ENCODE peak calls at places on chromosome 16, in seven cellular contexts. F is thyroid gland, M is body of pancreas, E is lower lobe of right lung, S is AG04450, X is vagina, A is left ventricle myocardium inferior. C is an unnamed sample. For H3K27me3, the result is how much of the 10 kb centered on the place peaks cover.

GRCh38 chr16:12010388-12011251 is 34.1 kb downstream of the SNX29 start:
- DNase-seq in F (no peak), S (no peak), E (no peak), X (no peak), M (no peak), A (no peak), C (no peak)

GRCh38 chr16:23866628-23867027 is 30.8 kb downstream of the PRKCB start:
- DNase-seq in F (no peak), M (no peak), X (no peak), E (no peak), A (no peak), S (no peak), C (no peak)

GRCh38 chr16:55703003-55704001 is 47.5 kb downstream of the SLC6A2 start:
- DNase-seq in F (peak), S (peak), E (no peak), X (no peak), M (peak), A (no peak), C (peak)

GRCh38 chr16:22321340-22322001 is 24.3 kb downstream of the POLR3E start:
- DNase-seq in A (peak), X (no peak), F (peak), S (peak), E (peak), M (peak), C (peak)

GRCh38 chr16:56303066-56303705 is 111.9 kb downstream of the GNAO1 start:
- DNase-seq in S (no peak), X (no peak), A (no peak), F (no peak), M (no peak), E (no peak), C (no peak)

GRCh38 chr16:476039-476438 is 50.6 kb downstream of the RAB11FIP3 start:
- DNase-seq in S (no peak), X (no peak), E (no peak), F (no peak), A (no peak), M (peak), C (no peak)

GRCh38 chr16:29702307-29702706 is 23.3 kb downstream of the QPRT start:
- DNase-seq in E (no peak), X (no peak), S (no peak), F (no peak), A (no peak), M (no peak), C (no peak)

GRCh38 chr16:2013527-2013926 is 3.9 kb upstream of the ZNF598 start:
- DNase-seq in F (no peak), S (no peak), M (no peak), X (no peak), A (no peak), E (no peak), C (no peak)

DNA sequence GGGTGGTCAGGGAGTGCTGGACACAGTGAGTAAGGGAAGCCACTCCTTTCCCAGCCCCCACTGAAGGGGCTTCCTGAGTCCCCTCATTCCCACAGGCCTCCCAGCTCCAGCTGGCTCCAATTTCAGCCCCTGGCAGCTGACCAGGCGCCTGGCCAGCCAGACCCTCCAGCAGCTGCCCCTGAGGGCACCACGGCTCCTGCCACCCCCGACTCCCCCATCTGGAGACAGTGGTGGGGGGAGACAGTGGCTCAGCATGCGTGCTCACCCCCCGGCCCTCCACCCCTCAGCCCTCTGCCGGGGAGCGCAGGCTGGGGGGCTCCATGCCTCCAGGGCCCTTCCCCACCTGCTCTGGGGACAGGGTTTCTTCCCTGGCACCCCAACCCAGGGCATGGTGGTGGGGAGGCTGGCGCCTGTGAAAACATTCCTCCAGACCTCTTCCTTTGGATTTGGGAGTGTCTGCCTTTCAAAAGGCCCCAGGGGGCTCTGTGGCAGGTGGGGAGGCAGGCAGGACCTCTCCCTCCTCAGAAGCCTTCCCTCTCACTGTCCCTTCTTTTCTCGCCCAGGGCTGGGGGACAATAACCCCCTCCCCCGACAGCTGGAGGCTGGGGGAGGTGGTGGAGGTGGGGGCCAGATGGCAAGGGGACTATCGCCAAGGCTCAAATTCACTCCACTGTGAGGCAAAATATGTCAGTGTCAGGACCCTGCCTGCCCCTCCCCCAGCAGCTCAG is 1.5 kb downstream of the CDH15 start:
- DNase-seq in E (no peak), X (no peak), S (no peak), F (no peak), M (no peak), A (no peak), C (no peak)
- H3K27me3 ChIP-seq in E (under half), X (under half), S (half or more), F (under half), M (under half), A (half or more), C (under half)

DNA sequence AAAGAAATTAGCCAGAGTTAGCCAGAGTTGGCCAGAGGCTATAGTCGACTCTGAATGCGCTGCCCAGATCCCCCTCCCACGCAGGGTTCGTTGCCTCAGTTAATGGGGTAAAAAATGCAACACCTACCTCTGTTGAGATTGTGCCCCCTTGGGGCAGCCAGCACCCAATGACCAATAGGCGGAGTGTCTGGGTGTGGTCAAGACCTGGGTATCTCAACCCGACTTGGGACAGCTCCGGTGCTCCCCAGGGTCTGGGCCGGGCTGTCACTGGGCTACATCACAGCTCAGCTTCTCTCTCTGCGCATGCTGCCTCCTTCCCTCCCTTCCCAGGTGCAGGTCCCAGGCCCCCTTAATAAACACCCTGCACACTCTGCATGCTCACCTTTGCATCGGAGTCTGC is 59.6 kb upstream of the GCSH start:
- DNase-seq in M (no peak), F (no peak), E (no peak), S (no peak), X (no peak), A (no peak), C (no peak)
- TF ChIP-seq CTCF in M (no peak), F (no peak), E (no peak), S (no peak), X (no peak), A (no peak), C (no peak)

DNA sequence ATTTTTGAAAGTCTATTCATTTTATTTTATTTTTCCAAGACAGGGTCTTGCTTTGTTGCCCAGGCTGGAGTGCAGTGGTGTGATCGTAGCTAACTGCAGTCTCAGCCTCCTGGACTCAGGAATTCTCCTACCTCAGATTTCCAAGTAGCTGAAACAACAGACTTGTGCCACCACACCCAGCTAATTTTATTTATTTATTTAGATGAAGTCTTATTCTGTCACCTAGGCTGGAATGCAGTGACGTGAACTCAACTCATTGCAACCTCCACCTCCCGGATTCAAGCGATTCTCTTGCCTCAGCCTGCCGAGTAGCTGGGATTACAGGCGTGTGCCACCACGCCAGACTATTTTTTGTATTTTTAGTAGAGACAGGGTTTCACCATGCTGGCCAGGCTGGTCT is 19.3 kb upstream of the OR1F1 start:
- DNase-seq in X (no peak), S (no peak), M (no peak), A (no peak), F (no peak), E (no peak), C (no peak)
- H3K27me3 ChIP-seq in X (under half), S (under half), M (under half), A (half or more), F (under half), E (half or more), C (half or more)

GRCh38 chr16:27429981-27430441 is 28.0 kb downstream of the IL21R start:
- DNase-seq in F (no peak), M (no peak), A (no peak), E (no peak), X (peak), S (no peak), C (no peak)

GRCh38 chr16:27426423-27427408 is 24.7 kb downstream of the IL21R start:
- DNase-seq in F (peak), S (peak), E (no peak), A (no peak), M (peak), X (peak), C (no peak)

GRCh38 chr16:27429330-27429871 is 27.4 kb downstream of the IL21R start:
- DNase-seq in S (no peak), A (no peak), M (no peak), F (no peak), E (no peak), X (no peak), C (no peak)

GRCh38 chr16:27427538-27427937 is 25.6 kb downstream of the IL21R start:
- DNase-seq in S (no peak), F (no peak), M (no peak), A (no peak), X (peak), E (no peak), C (no peak)

DNA sequence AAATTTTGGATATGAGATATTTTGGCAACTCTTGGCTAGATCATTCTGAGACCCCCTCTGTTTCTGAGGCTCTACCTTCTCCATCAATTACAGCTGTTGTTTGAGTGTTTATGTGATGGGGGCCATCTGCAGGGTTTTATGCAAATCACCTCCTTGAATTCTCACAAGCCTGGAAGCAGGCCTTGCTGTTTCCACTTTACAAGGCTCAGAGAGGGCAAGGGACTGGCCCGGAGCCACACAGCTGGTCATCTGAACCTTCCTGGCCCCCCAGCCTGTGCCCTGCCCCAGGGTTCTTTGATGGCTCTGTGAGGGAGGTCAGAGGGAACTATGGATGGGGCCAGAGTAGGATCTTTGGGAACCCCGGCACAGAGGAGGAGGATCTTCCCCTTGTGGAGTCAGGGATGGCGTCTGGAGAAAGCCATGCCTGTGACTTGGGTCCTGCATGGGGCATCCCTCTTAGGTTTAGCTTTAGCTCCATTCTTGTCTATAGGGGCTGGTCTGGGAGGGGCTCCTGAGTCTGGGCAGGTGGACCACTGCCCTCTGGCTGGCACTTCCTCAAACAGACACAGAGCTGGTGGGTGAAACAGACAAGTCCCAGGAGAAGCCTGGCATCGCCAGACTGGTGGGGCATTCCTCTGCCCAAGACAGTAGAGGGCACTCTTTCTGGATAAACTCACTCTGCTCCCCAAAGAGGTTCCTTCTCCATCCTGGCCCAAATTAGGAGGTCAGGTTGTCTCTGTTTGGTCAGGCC is 26.2 kb downstream of the IL21R start:
- DNase-seq in S (no peak), A (no peak), X (peak), E (no peak), F (no peak), M (no peak), C (no peak)
- TF ChIP-seq CTCF in S (no peak), A (no peak), X (no peak), E (no peak), F (no peak), M (no peak), C (peak)

DNA sequence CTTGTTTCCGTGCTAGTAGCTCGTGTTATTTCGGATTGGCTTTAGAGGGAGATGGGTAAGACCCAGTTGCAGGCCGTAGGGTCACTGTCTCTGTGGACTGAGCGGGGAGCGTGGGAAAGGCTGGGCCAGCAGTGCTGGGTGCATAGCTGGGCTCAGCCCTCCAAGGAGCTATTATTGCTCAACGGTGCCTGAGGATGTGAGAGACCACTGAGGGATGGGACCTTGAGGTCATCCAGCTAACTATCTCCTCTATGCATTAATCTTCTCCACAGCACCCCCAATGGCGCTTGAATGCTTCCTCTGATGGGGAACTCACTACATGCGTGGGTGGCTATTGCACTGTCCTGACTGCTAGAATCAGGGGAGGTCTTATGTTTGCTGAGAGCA is 126.1 kb upstream of the FOXF1 start:
- DNase-seq in E (no peak), S (no peak), A (no peak), F (no peak), X (no peak), M (no peak), C (peak)
- H3K27me3 ChIP-seq in E (under half), S (under half), A (half or more), F (under half), X (under half), M (under half), C (under half)

C was measured in cardiac muscle cell.